ENCODE peak calls at places on chromosomes 3 and 15, in seven cellular contexts. B, W, F, K, S, N and H are unnamed samples.

GRCh38 chr15:40796041-40796440 is 10.8 kb upstream of the ZFYVE19 start:
- DNase-seq in B (no peak), W (no peak), F (no peak), K (no peak), S (no peak), N (no peak), H (no peak)

GRCh38 chr3:65342084-65342683 is 654.4 kb upstream of the ADAMTS9 start:
- DNase-seq in B (peak), W (peak), F (no peak), K (no peak), S (peak), N (no peak), H (no peak)

GRCh38 chr15:68418611-68419161 is 13.3 kb downstream of the ITGA11 start:
- DNase-seq in B (peak), W (no peak), F (peak), K (no peak), S (no peak), N (no peak), H (no peak)

GRCh38 chr15:88615303-88616107 is 5.6 kb upstream of the AEN start:
- DNase-seq in B (no peak), W (no peak), F (no peak), K (no peak), S (no peak), N (no peak), H (no peak)

GRCh38 chr3:142434503-142434902 is 13.3 kb downstream of the XRN1 start:
- DNase-seq in B (no peak), W (no peak), F (no peak), K (no peak), S (no peak), N (no peak), H (no peak)

GRCh38 chr15:31781261-31781660 is 249.1 kb upstream of the CHRNA7 start:
- DNase-seq in B (no peak), W (no peak), F (no peak), K (no peak), S (no peak), N (no peak), H (no peak)

GRCh38 chr3:132248490-132248889 is 68.7 kb upstream of the ACP3 start:
- DNase-seq in B (no peak), W (no peak), F (no peak), K (no peak), S (no peak), N (no peak), H (no peak)

GRCh38 chr15:63611217-63611616 is 14.0 kb downstream of the FBXL22 start:
- DNase-seq in B (no peak), W (no peak), F (no peak), K (peak), S (no peak), N (no peak), H (no peak)

GRCh38 chr15:52181938-52182780 is 9.0 kb downstream of the GNB5 start:
- DNase-seq in B (no peak), W (no peak), F (no peak), K (no peak), S (no peak), N (no peak), H (no peak)

GRCh38 chr15:76503804-76504203 is 167.2 kb downstream of the ISL2 start:
- DNase-seq in B (no peak), W (no peak), F (no peak), K (no peak), S (no peak), N (no peak), H (no peak)

GRCh38 chr15:59685737-59686297 is 3.3 kb downstream of the BNIP2 start:
- DNase-seq in B (no peak), W (no peak), F (no peak), K (no peak), S (no peak), N (no peak), H (no peak)

GRCh38 chr3:68771683-68772082 is 160.7 kb downstream of the TAFA4 start:
- DNase-seq in B (no peak), W (no peak), F (no peak), K (no peak), S (no peak), N (no peak), H (no peak)

GRCh38 chr3:45986303-45986982 is 9.2 kb downstream of the FYCO1 start:
- DNase-seq in B (no peak), W (peak), F (no peak), K (no peak), S (no peak), N (peak), H (no peak)

GRCh38 chr15:89828324-89829145 is 13.9 kb upstream of the ANPEP start:
- DNase-seq in B (no peak), W (peak), F (peak), K (no peak), S (no peak), N (no peak), H (no peak)

GRCh38 chr3:76405196-76405595 is 619.8 kb upstream of the ZNF717 start:
- DNase-seq in B (no peak), W (no peak), F (no peak), K (no peak), S (no peak), N (no peak), H (no peak)

GRCh38 chr3:123244128-123244527 is 42.4 kb downstream of the SEC22A start:
- DNase-seq in B (no peak), W (no peak), F (no peak), K (no peak), S (no peak), N (no peak), H (no peak)

GRCh38 chr3:194369522-194370279 is at the start of gene LRRC15:
- DNase-seq in B (no peak), W (no peak), F (no peak), K (no peak), S (peak), N (no peak), H (no peak)

GRCh38 chr3:64743166-64743565 is 55.4 kb upstream of the ADAMTS9 start:
- DNase-seq in B (no peak), W (no peak), F (no peak), K (no peak), S (no peak), N (no peak), H (no peak)

GRCh38 chr3:127389415-127389814 is 101.6 kb upstream of the PRR20G start:
- DNase-seq in B (no peak), W (peak), F (no peak), K (no peak), S (no peak), N (no peak), H (no peak)

GRCh38 chr3:197289726-197290125 is 8.7 kb downstream of the DLG1 start:
- DNase-seq in B (no peak), W (no peak), F (no peak), K (no peak), S (no peak), N (no peak), H (no peak)

GRCh38 chr3:172133830-172134229 is 94.5 kb downstream of the FNDC3B start:
- DNase-seq in B (no peak), W (no peak), F (no peak), K (no peak), S (no peak), N (no peak), H (no peak)

GRCh38 chr3:194283218-194284006 is 67.7 kb downstream of the CPN2 start:
- DNase-seq in B (no peak), W (peak), F (peak), K (no peak), S (no peak), N (no peak), H (no peak)

GRCh38 chr3:139533781-139534443 is 5.6 kb downstream of the RBP1 start:
- DNase-seq in B (no peak), W (no peak), F (peak), K (no peak), S (no peak), N (no peak), H (no peak)

GRCh38 chr3:52313188-52313773 is 2.8 kb upstream of the DNAH1 start:
- DNase-seq in B (no peak), W (no peak), F (no peak), K (no peak), S (no peak), N (no peak), H (no peak)

GRCh38 chr15:50676799-50677483 is 9.7 kb downstream of the TRPM7 start:
- DNase-seq in B (no peak), W (no peak), F (no peak), K (no peak), S (no peak), N (no peak), H (no peak)

GRCh38 chr3:354433-354832 is 157.9 kb downstream of the CHL1 start:
- DNase-seq in B (no peak), W (no peak), F (peak), K (no peak), S (peak), N (peak), H (no peak)

GRCh38 chr15:78076231-78077052 is 1.1 kb downstream of the TBC1D2B start:
- DNase-seq in B (no peak), W (no peak), F (no peak), K (no peak), S (no peak), N (no peak), H (no peak)
- TF ChIP-seq CTCF in B (no peak), W (no peak), F (peak), K (no peak), S (no peak), N (peak), H (no peak)

GRCh38 chr15:34721157-34721801 is 33.5 kb downstream of the GJD2 start:
- DNase-seq in B (no peak), W (no peak), F (no peak), K (no peak), S (no peak), N (no peak), H (no peak)

GRCh38 chr15:34724486-34724885 is 30.3 kb downstream of the GJD2 start:
- DNase-seq in B (no peak), W (no peak), F (no peak), K (no peak), S (no peak), N (no peak), H (no peak)

GRCh38 chr15:34719883-34720148 is 35.0 kb downstream of the GJD2 start:
- DNase-seq in B (no peak), W (no peak), F (no peak), K (no peak), S (no peak), N (no peak), H (no peak)

GRCh38 chr15:34719051-34719882 is 35.5 kb downstream of the GJD2 start:
- DNase-seq in B (no peak), W (no peak), F (no peak), K (no peak), S (no peak), N (no peak), H (no peak)

DNA sequence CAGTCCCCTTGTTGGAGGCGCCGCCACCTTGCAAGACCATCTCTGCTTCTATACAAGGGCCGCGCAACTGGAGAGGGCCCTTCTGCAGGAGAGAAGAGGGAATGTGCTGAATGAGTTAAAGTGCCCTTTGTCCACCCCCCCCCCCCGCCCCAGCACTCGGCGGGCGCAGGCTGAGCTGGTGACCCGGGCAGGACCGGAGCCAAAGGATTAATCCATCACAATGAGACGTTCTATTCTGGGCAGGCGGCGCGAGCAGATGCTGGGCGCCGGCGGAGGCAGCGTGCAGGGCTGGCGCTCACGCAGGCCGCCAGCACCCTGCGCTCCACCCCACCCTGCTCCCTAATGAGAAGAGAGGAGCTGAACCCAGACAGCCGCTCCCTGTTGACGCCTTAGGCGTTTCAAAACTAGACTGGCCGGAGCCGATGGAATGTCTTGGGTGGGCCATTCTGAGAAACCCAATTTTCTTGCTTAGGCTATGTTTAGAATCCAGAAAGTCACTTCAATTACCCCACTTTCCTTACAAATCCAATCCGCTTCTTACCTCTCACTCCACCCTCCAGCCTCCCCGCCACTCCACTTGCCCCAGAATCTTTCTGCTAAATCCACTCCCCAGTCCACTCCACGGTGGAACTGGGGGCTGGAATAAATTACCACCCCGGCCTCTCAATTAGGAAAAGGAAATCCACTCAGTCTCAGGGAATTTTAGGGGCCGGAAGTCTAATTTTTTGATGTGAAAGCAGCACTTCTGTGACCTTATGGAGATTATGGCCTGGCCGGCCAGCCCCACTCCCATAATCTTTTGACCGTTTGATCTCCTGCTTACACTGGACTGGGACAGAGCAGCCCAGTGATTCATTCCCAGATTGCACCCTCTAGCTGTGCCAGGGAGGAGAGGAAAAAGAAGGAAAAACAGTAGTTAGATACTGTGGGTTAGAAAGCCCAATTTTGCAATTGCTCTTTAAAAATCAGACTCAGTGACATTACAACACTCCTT is 32.7 kb downstream of the GJD2 start:
- DNase-seq in B (no peak), W (no peak), F (peak), K (peak), S (peak), N (peak), H (peak)
- TF ChIP-seq CTCF in B (no peak), W (no peak), F (no peak), K (peak), S (no peak), N (peak), H (no peak)

GRCh38 chr3:72673011-72673771 is 175.1 kb downstream of the SHQ1 start:
- DNase-seq in B (no peak), W (no peak), F (no peak), K (no peak), S (no peak), N (no peak), H (no peak)
- TF ChIP-seq CTCF in B (no peak), W (no peak), F (no peak), K (peak), S (no peak), N (no peak), H (no peak)

GRCh38 chr3:125053304-125053699 is 2.5 kb downstream of the HEG1 start:
- DNase-seq in B (no peak), W (no peak), F (no peak), K (no peak), S (no peak), N (no peak), H (no peak)

GRCh38 chr3:125051715-125052581 is 3.8 kb downstream of the HEG1 start:
- DNase-seq in B (peak), W (no peak), F (peak), K (no peak), S (no peak), N (peak), H (peak)

GRCh38 chr3:125051205-125051604 is 4.6 kb downstream of the HEG1 start:
- DNase-seq in B (no peak), W (no peak), F (no peak), K (no peak), S (no peak), N (no peak), H (no peak)

GRCh38 chr3:125054436-125055164 is 1.2 kb downstream of the HEG1 start:
- DNase-seq in B (no peak), W (no peak), F (peak), K (no peak), S (no peak), N (no peak), H (no peak)

GRCh38 chr3:125052671-125053303 is 3.0 kb downstream of the HEG1 start:
- DNase-seq in B (no peak), W (no peak), F (no peak), K (peak), S (no peak), N (peak), H (no peak)
- TF ChIP-seq CTCF in B (no peak), W (no peak), F (no peak), K (no peak), S (no peak), N (no peak), H (no peak)

GRCh38 chr3:10706156-10707088 is 109.6 kb upstream of the SLC6A11 start:
- DNase-seq in B (no peak), W (no peak), F (no peak), K (no peak), S (peak), N (no peak), H (no peak)
- TF ChIP-seq CTCF in B (no peak), W (no peak), F (no peak), K (peak), S (no peak), N (no peak), H (no peak)

GRCh38 chr3:193190387-193190786 is 50.6 kb upstream of the PLAAT1 start:
- DNase-seq in B (no peak), W (no peak), F (no peak), K (no peak), S (peak), N (no peak), H (no peak)
- TF ChIP-seq CTCF in B (no peak), W (peak), F (no peak), K (peak), S (peak), N (no peak), H (no peak)